ENCODE peak calls at places on chromosomes 6 and 20, in eight cellular contexts. E, O, Z, Y, X, Q, U and I are unnamed samples.

GRCh38 chr20:34525342-34525708 is 9.1 kb downstream of the DYNLRB1 start:
- DNase-seq in E (no peak), Y (no peak), O (no peak), X (no peak), Q (no peak), Z (no peak), U (no peak), I (no peak)

GRCh38 chr6:155694429-155694795 is 238.8 kb upstream of the NOX3 start:
- DNase-seq in U (no peak), Q (no peak), X (no peak), O (no peak), Z (no peak), E (no peak), Y (no peak), I (no peak)

GRCh38 chr6:49406241-49406970 is 56.6 kb downstream of the MMUT start:
- DNase-seq in O (no peak), X (no peak), Y (no peak), Q (no peak), E (no peak), Z (peak), U (no peak), I (no peak)

GRCh38 chr6:33126101-33126714 is 50.4 kb downstream of the HLA-DPB1 start:
- DNase-seq in E (peak), O (peak), X (peak), Q (peak), Y (peak), Z (no peak), U (peak), I (peak)

GRCh38 chr6:31729979-31730630 is 1.0 kb upstream of the DDAH2 start:
- DNase-seq in Y (peak), U (peak), Q (peak), X (peak), E (peak), O (peak), Z (peak), I (peak)

GRCh38 chr20:25867776-25868649 is 171.4 kb upstream of the ZNF337 start:
- DNase-seq in X (peak), Q (no peak), Y (no peak), E (peak), O (peak), Z (no peak), U (peak), I (peak)

GRCh38 chr6:44381739-44382138 is 5.8 kb upstream of the CDC5L start:
- DNase-seq in Q (no peak), Z (no peak), X (no peak), U (peak), Y (peak), E (peak), O (no peak), I (no peak)

GRCh38 chr6:136526196-136526930 is 23.9 kb downstream of the MAP7 start:
- DNase-seq in E (peak), Q (no peak), O (no peak), Z (no peak), X (no peak), Y (peak), U (peak), I (no peak)

GRCh38 chr6:36577298-36577697 is 16.9 kb upstream of the SRSF3 start:
- DNase-seq in Q (no peak), Y (no peak), O (no peak), X (no peak), Z (no peak), U (peak), E (no peak), I (no peak)

GRCh38 chr20:49758781-49759180 is 45.1 kb upstream of the B4GALT5 start:
- DNase-seq in O (no peak), X (no peak), U (no peak), E (no peak), Z (no peak), Y (no peak), Q (no peak), I (no peak)

GRCh38 chr20:19430641-19431307 is 218.3 kb downstream of the SLC24A3 start:
- DNase-seq in E (no peak), O (no peak), Q (no peak), Y (no peak), Z (no peak), U (no peak), X (no peak), I (no peak)

GRCh38 chr20:7696311-7696710 is 243.9 kb downstream of the HAO1 start:
- DNase-seq in U (no peak), Z (no peak), Y (no peak), X (no peak), E (no peak), O (no peak), Q (no peak), I (no peak)

GRCh38 chr6:9428416-9429172 is 986.3 kb downstream of the TFAP2A start:
- DNase-seq in X (no peak), O (no peak), Z (no peak), Q (no peak), U (peak), E (no peak), Y (no peak), I (no peak)

GRCh38 chr6:157982297-157982579 is 575 bp downstream of the SYNJ2 start:
- DNase-seq in Q (peak), X (no peak), Y (no peak), Z (no peak), E (no peak), O (no peak), U (peak), I (no peak)

GRCh38 chr20:64112691-64113443 is 5.5 kb upstream of the NPBWR2 start:
- DNase-seq in X (no peak), U (no peak), E (peak), Q (peak), Y (no peak), Z (no peak), O (no peak), I (no peak)

GRCh38 chr20:57893364-57894001 is 183.7 kb upstream of the PMEPA1 start:
- DNase-seq in X (no peak), E (no peak), Q (peak), U (no peak), Y (no peak), Z (peak), O (no peak), I (no peak)

GRCh38 chr20:8709627-8710026 is 359.3 kb upstream of the PLCB4 start:
- DNase-seq in Z (peak), Y (no peak), U (no peak), Q (no peak), E (peak), O (no peak), X (no peak), I (no peak)